ENCODE peak calls at places on chromosomes 13 and 19, in six cellular contexts. One of them, this sample, is unnamed.
A peak's percentile ranks its signal among the peaks of the same experiment; 100 is the strongest.

GRCh38 chr19:16917401-16917800 is 28.6 kb downstream of the F2RL3 start:
- DNase-seq in Caco-2: no peak
- DNase-seq in lung: no peak
- DNase-seq in activated CD4-positive, alpha-beta T cell treated with anti-CD3 and anti-CD28 coated beads, Interleukin-2, amount 50 U/mL, for 24 hours: no peak
- DNase-seq in renal cortical epithelial cell: no peak
- DNase-seq in AG10803: no peak
- DNase-seq in this sample: no peak

GRCh38 chr19:56273563-56274117 is 1.1 kb downstream of the EDDM13 start:
- DNase-seq in Caco-2: no peak
- DNase-seq in lung: no peak
- DNase-seq in activated CD4-positive, alpha-beta T cell treated with anti-CD3 and anti-CD28 coated beads, Interleukin-2, amount 50 U/mL, for 24 hours: no peak
- DNase-seq in renal cortical epithelial cell: no peak
- DNase-seq in AG10803: peak; percentile 24
- DNase-seq in this sample: no peak

GRCh38 chr13:113597386-113598080 is 13.0 kb downstream of the TFDP1 start:
- DNase-seq in Caco-2: no peak
- DNase-seq in lung: no peak
- DNase-seq in activated CD4-positive, alpha-beta T cell treated with anti-CD3 and anti-CD28 coated beads, Interleukin-2, amount 50 U/mL, for 24 hours: no peak
- DNase-seq in renal cortical epithelial cell: no peak
- DNase-seq in AG10803: no peak
- DNase-seq in this sample: no peak

GRCh38 chr13:41916173-41916954 is 44.5 kb downstream of the VWA8 start:
- DNase-seq in Caco-2: no peak
- DNase-seq in lung: no peak
- DNase-seq in activated CD4-positive, alpha-beta T cell treated with anti-CD3 and anti-CD28 coated beads, Interleukin-2, amount 50 U/mL, for 24 hours: peak; percentile 33
- DNase-seq in renal cortical epithelial cell: peak; percentile 69
- DNase-seq in AG10803: peak; percentile 80
- DNase-seq in this sample: no peak

GRCh38 chr19:30784850-30785459 is 412.8 kb downstream of the ZNF536 start:
- DNase-seq in Caco-2: peak; percentile 55
- DNase-seq in lung: peak; percentile 60
- DNase-seq in activated CD4-positive, alpha-beta T cell treated with anti-CD3 and anti-CD28 coated beads, Interleukin-2, amount 50 U/mL, for 24 hours: peak; percentile 41
- DNase-seq in renal cortical epithelial cell: no peak
- DNase-seq in AG10803: peak; percentile 47
- DNase-seq in this sample: peak; percentile 82

GRCh38 chr19:13095934-13096890 is 6.4 kb downstream of the LYL1 start:
- DNase-seq in Caco-2: peak; percentile 69
- DNase-seq in lung: no peak
- DNase-seq in activated CD4-positive, alpha-beta T cell treated with anti-CD3 and anti-CD28 coated beads, Interleukin-2, amount 50 U/mL, for 24 hours: no peak
- DNase-seq in renal cortical epithelial cell: no peak
- DNase-seq in AG10803: no peak
- DNase-seq in this sample: no peak

GRCh38 chr13:69292789-69293425 is 814.7 kb upstream of the ATXN8OS start:
- DNase-seq in Caco-2: no peak
- DNase-seq in lung: no peak
- DNase-seq in activated CD4-positive, alpha-beta T cell treated with anti-CD3 and anti-CD28 coated beads, Interleukin-2, amount 50 U/mL, for 24 hours: no peak
- DNase-seq in renal cortical epithelial cell: no peak
- DNase-seq in AG10803: no peak
- DNase-seq in this sample: no peak

GRCh38 chr19:46614114-46614701 is 10.7 kb downstream of the PTGIR start:
- DNase-seq in Caco-2: peak; percentile 90
- DNase-seq in lung: peak; percentile 81
- DNase-seq in activated CD4-positive, alpha-beta T cell treated with anti-CD3 and anti-CD28 coated beads, Interleukin-2, amount 50 U/mL, for 24 hours: peak; percentile 70
- DNase-seq in renal cortical epithelial cell: peak; percentile 54
- DNase-seq in AG10803: peak; percentile 77
- DNase-seq in this sample: peak; percentile 94

GRCh38 chr13:52395704-52396103 is 10.3 kb downstream of the THSD1 start:
- DNase-seq in Caco-2: no peak
- DNase-seq in lung: no peak
- DNase-seq in activated CD4-positive, alpha-beta T cell treated with anti-CD3 and anti-CD28 coated beads, Interleukin-2, amount 50 U/mL, for 24 hours: no peak
- DNase-seq in renal cortical epithelial cell: no peak
- DNase-seq in AG10803: no peak
- DNase-seq in this sample: no peak

GRCh38 chr13:101917475-101917810 is 465.0 kb downstream of the ITGBL1 start:
- DNase-seq in Caco-2: no peak
- DNase-seq in lung: no peak
- DNase-seq in activated CD4-positive, alpha-beta T cell treated with anti-CD3 and anti-CD28 coated beads, Interleukin-2, amount 50 U/mL, for 24 hours: no peak
- DNase-seq in renal cortical epithelial cell: no peak
- DNase-seq in AG10803: no peak
- DNase-seq in this sample: no peak